ENCODE peak calls at places on chromosomes 16 and 17, in four cellular contexts. K is A673, X is mucosa of gallbladder, H is Calu3. B is an unnamed sample.

GRCh38 chr17:13420294-13421277 is 181.1 kb downstream of the HS3ST3A1 start:
- DNase-seq in K (no peak), H (no peak), X (no peak), B (no peak)

GRCh38 chr17:63844293-63844672 is 1.8 kb upstream of the SMARCD2 start:
- DNase-seq in X (no peak), K (no peak), H (no peak), B (no peak)

GRCh38 chr16:56950881-56951771 is 10.6 kb upstream of the CETP start:
- DNase-seq in X (no peak), H (peak), K (peak), B (peak)

GRCh38 chr16:85717393-85718152 is 28.8 kb upstream of the GINS2 start:
- DNase-seq in K (peak), X (peak), H (peak), B (peak)

GRCh38 chr16:15636392-15636873 is 6.5 kb downstream of the MARF1 start:
- DNase-seq in X (no peak), H (no peak), K (no peak), B (no peak)

GRCh38 chr17:28972437-28972836 is 21.1 kb upstream of the PHF12 start:
- DNase-seq in H (no peak), K (no peak), X (no peak), B (no peak)

GRCh38 chr16:667780-668518 is at the start of gene RHOT2:
- DNase-seq in X (peak), H (peak), K (peak), B (peak)

GRCh38 chr16:47503936-47504335 is 42.8 kb downstream of the PHKB start:
- DNase-seq in X (no peak), H (no peak), K (no peak), B (no peak)

GRCh38 chr17:58686980-58687379 is 4.9 kb downstream of the TEX14 start:
- DNase-seq in H (no peak), K (no peak), X (no peak), B (no peak)

GRCh38 chr16:78390828-78391227 is 291.4 kb downstream of the WWOX start:
- DNase-seq in K (no peak), X (no peak), H (no peak), B (no peak)

GRCh38 chr17:20086416-20087074 is 77.4 kb downstream of the SPECC1 start:
- DNase-seq in K (no peak), X (no peak), H (no peak), B (no peak)

GRCh38 chr17:79845601-79845949 is 6.3 kb upstream of the CBX4 start:
- DNase-seq in X (no peak), K (no peak), H (no peak), B (no peak)

GRCh38 chr17:30236807-30237206 is 1.3 kb upstream of the SLC6A4 start:
- DNase-seq in H (peak), X (no peak), K (peak), B (no peak)

GRCh38 chr17:52681486-52681885 is 523.0 kb upstream of the CA10 start:
- DNase-seq in H (no peak), K (no peak), X (no peak), B (no peak)

GRCh38 chr17:38874505-38875419 is 4.9 kb downstream of the LASP1 start:
- DNase-seq in K (no peak), H (no peak), X (no peak), B (no peak)

GRCh38 chr17:32529604-32530003 is 42.8 kb downstream of the CDK5R1 start:
- DNase-seq in H (no peak), K (no peak), X (no peak), B (no peak)

GRCh38 chr17:67544364-67544763 is 167.3 kb downstream of the PITPNC1 start:
- DNase-seq in X (no peak), H (no peak), K (no peak), B (no peak)

GRCh38 chr17:34420254-34420766 is 57.3 kb upstream of the CCL1 start:
- DNase-seq in H (peak), K (peak), X (peak), B (peak)

GRCh38 chr17:41415833-41416335 is 8.5 kb downstream of the KRT37 start:
- DNase-seq in H (no peak), K (no peak), X (peak), B (no peak)

GRCh38 chr17:66900126-66901010 is 64.1 kb upstream of the CACNG4 start:
- DNase-seq in K (peak), X (no peak), H (no peak), B (no peak)

GRCh38 chr17:3030096-3030495 is 33.3 kb downstream of the OR1D5 start:
- DNase-seq in H (no peak), X (no peak), K (peak), B (no peak)

GRCh38 chr17:7632492-7632894 is 2.6 kb downstream of the SHBG start:
- DNase-seq in K (peak), X (no peak), H (peak), B (peak)

GRCh38 chr17:19384723-19385391 is 2.1 kb downstream of the MFAP4 start:
- DNase-seq in K (peak), X (peak), H (no peak), B (no peak)

GRCh38 chr17:82424001-82424862 is 5.8 kb upstream of the OGFOD3 start:
- DNase-seq in X (no peak), K (peak), H (peak), B (peak)

GRCh38 chr17:27544350-27545131 is 86.4 kb upstream of the LGALS9 start:
- DNase-seq in X (no peak), H (no peak), K (no peak), B (peak)

GRCh38 chr17:17580662-17581470 is 10.6 kb downstream of the PEMT start:
- DNase-seq in H (no peak), K (no peak), X (no peak), B (no peak)

GRCh38 chr16:1556254-1556653 is 22.8 kb downstream of the TMEM204 start:
- DNase-seq in H (no peak), K (no peak), X (no peak), B (no peak)

GRCh38 chr16:22375117-22375962 is 921 bp upstream of the CDR2 start:
- DNase-seq in K (no peak), H (no peak), X (no peak), B (no peak)